ENCODE peak calls at places on chromosomes 11 and 22, in ten cellular contexts. N is effector memory CD8-positive, alpha-beta T cell; J is NCI-H748 treated with DMSO at 0.1 percent for 48 hours; W is HAP-1; T is neuronal stem cell; S is GM04503; O is heart left ventricle; B is K562; M is AG08396; A is C1 segment of cervical spinal cord. U is an unnamed sample.
A peak's percentile ranks its signal among the peaks of the same experiment; 100 is the strongest.

GRCh38 chr11:2178906-2179494 is 7.4 kb upstream of the TH start:
- DNase-seq in N (no peak), J (no peak), W (no peak), T (no peak), S (no peak), O (no peak), B (no peak), M (peak; percentile 56), A (no peak), U (no peak)

GRCh38 chr22:44026630-44027511 is 2.8 kb downstream of the PARVB start:
- DNase-seq in N (peak; percentile 74), J (no peak), W (peak; percentile 66), T (no peak), S (peak; percentile 62), O (peak; percentile 88), B (peak; percentile 41), M (no peak), A (no peak), U (no peak)

GRCh38 chr11:12868315-12869073 is 140.6 kb upstream of the RASSF10 start:
- DNase-seq in N (no peak), J (no peak), W (no peak), T (no peak), S (no peak), O (no peak), B (no peak), M (no peak), A (no peak), U (no peak)

GRCh38 chr11:20008190-20008801 is 152.0 kb downstream of the DBX1 start:
- DNase-seq in N (no peak), J (no peak), W (no peak), T (no peak), S (no peak), O (no peak), B (no peak), M (no peak), A (no peak), U (no peak)

GRCh38 chr11:104547996-104548661 is 350.1 kb downstream of the CASP12 start:
- DNase-seq in N (no peak), J (no peak), W (no peak), T (no peak), S (no peak), O (no peak), B (no peak), M (no peak), A (no peak), U (no peak)

GRCh38 chr22:39924286-39924685 is 23.4 kb downstream of the GRAP2 start:
- DNase-seq in N (no peak), J (no peak), W (no peak), T (no peak), S (no peak), O (no peak), B (no peak), M (no peak), A (no peak), U (no peak)

GRCh38 chr11:86486261-86487030 is 111.8 kb downstream of the CCDC81 start:
- DNase-seq in N (peak; percentile 55), J (no peak), W (no peak), T (no peak), S (no peak), O (no peak), B (no peak), M (no peak), A (peak; percentile 14), U (no peak)

GRCh38 chr11:79101736-79102135 is 339.1 kb downstream of the TENM4 start:
- DNase-seq in N (no peak), J (no peak), W (no peak), T (no peak), S (no peak), O (no peak), B (no peak), M (no peak), A (no peak), U (no peak)

GRCh38 chr11:61120865-61121831 is 18.9 kb downstream of the CD5 start:
- DNase-seq in N (no peak), J (no peak), W (no peak), T (no peak), S (no peak), O (peak; percentile 75), B (no peak), M (peak; percentile 51), A (no peak), U (no peak)

GRCh38 chr11:32400196-32400595 is 35.1 kb downstream of the WT1 start:
- DNase-seq in N (no peak), J (no peak), W (no peak), T (no peak), S (no peak), O (no peak), B (no peak), M (no peak), A (no peak), U (no peak)

GRCh38 chr11:131511794-131512193 is 141.4 kb downstream of the NTM start:
- DNase-seq in N (no peak), J (peak; percentile 19), W (no peak), T (peak; percentile 17), S (no peak), O (peak; percentile 49), B (peak; percentile 42), M (no peak), A (no peak), U (no peak)

GRCh38 chr22:22553735-22554134 is 5.3 kb downstream of the PRAME start:
- DNase-seq in N (no peak), J (no peak), W (no peak), T (no peak), S (no peak), O (no peak), B (peak; percentile 66), M (no peak), A (no peak), U (no peak)

GRCh38 chr11:35227551-35228341 is 88.8 kb downstream of the CD44 start:
- DNase-seq in N (no peak), J (no peak), W (no peak), T (no peak), S (no peak), O (no peak), B (no peak), M (no peak), A (no peak), U (no peak)

GRCh38 chr11:126733685-126734084 is 266.9 kb downstream of the KIRREL3 start:
- DNase-seq in N (no peak), J (no peak), W (no peak), T (no peak), S (no peak), O (no peak), B (no peak), M (peak; percentile 27), A (peak; percentile 2), U (no peak)

GRCh38 chr11:134724106-134724778 is 312.2 kb upstream of the B3GAT1 start:
- DNase-seq in N (no peak), J (no peak), W (no peak), T (no peak), S (no peak), O (no peak), B (no peak), M (no peak), A (no peak), U (no peak)

GRCh38 chr22:37489994-37490393 is 3.8 kb upstream of the MFNG start:
- DNase-seq in N (no peak), J (no peak), W (no peak), T (no peak), S (no peak), O (no peak), B (no peak), M (no peak), A (no peak), U (no peak)